ENCODE peak calls at places on chromosomes 13 and 19, in eight cellular contexts. R is body of pancreas, Q is spleen, X is heart left ventricle, O is Peyer's patch, U is transverse colon, H is uterus, I is sigmoid colon. M is an unnamed sample.

GRCh38 chr19:8302357-8302691 is 5.8 kb downstream of the CD320 start:
- DNase-seq in R (peak), Q (peak), X (peak), O (peak), U (no peak), H (peak), I (peak), M (peak)

GRCh38 chr13:41720839-41721561 is 239.9 kb downstream of the VWA8 start:
- DNase-seq in R (peak), Q (no peak), X (no peak), O (no peak), U (no peak), H (no peak), I (no peak), M (no peak)

GRCh38 chr13:50326746-50327145 is 311.5 kb downstream of the KCNRG start:
- DNase-seq in R (no peak), Q (no peak), X (no peak), O (no peak), U (no peak), H (no peak), I (no peak), M (no peak)

GRCh38 chr13:21330126-21330861 is 128.8 kb downstream of the ZDHHC20 start:
- DNase-seq in R (no peak), Q (no peak), X (no peak), O (no peak), U (no peak), H (no peak), I (no peak), M (no peak)

GRCh38 chr19:2051771-2052704 is 994 bp upstream of the MKNK2 start:
- DNase-seq in R (peak), Q (peak), X (peak), O (peak), U (peak), H (peak), I (peak), M (peak)

GRCh38 chr13:74115138-74115537 is 19.1 kb downstream of the KLF12 start:
- DNase-seq in R (no peak), Q (no peak), X (no peak), O (no peak), U (no peak), H (no peak), I (no peak), M (no peak)

GRCh38 chr19:2478324-2478755 is 2.4 kb downstream of the GADD45B start:
- DNase-seq in R (peak), Q (peak), X (peak), O (peak), U (peak), H (peak), I (peak), M (peak)

GRCh38 chr13:112962396-112962795 is 6.6 kb upstream of the MCF2L start:
- DNase-seq in R (no peak), Q (peak), X (no peak), O (no peak), U (peak), H (no peak), I (peak), M (no peak)

GRCh38 chr13:31044658-31045620 is 112.5 kb downstream of the TEX26 start:
- DNase-seq in R (no peak), Q (no peak), X (no peak), O (no peak), U (no peak), H (no peak), I (no peak), M (peak)

GRCh38 chr19:10971107-10971715 is 10.4 kb downstream of the SMARCA4 start:
- DNase-seq in R (no peak), Q (no peak), X (no peak), O (no peak), U (no peak), H (no peak), I (no peak), M (no peak)

GRCh38 chr13:25756916-25757315 is 294.9 kb downstream of the SHISA2 start:
- DNase-seq in R (no peak), Q (no peak), X (no peak), O (no peak), U (no peak), H (no peak), I (no peak), M (no peak)

GRCh38 chr13:20610006-20610405 is 43.0 kb downstream of the IFT88 start:
- DNase-seq in R (no peak), Q (no peak), X (no peak), O (no peak), U (no peak), H (no peak), I (no peak), M (no peak)

GRCh38 chr13:50812242-50812641 is 31.2 kb downstream of the DLEU7 start:
- DNase-seq in R (no peak), Q (no peak), X (no peak), O (no peak), U (no peak), H (no peak), I (no peak), M (no peak)

GRCh38 chr19:11399667-11400066 is 15.6 kb upstream of the EPOR start:
- DNase-seq in R (no peak), Q (no peak), X (no peak), O (no peak), U (no peak), H (no peak), I (no peak), M (no peak)

GRCh38 chr19:45597425-45598111 is 4.4 kb downstream of the GPR4 start:
- DNase-seq in R (no peak), Q (no peak), X (no peak), O (no peak), U (no peak), H (no peak), I (no peak), M (no peak)

GRCh38 chr19:33849551-33850147 is 53.0 kb downstream of the KCTD15 start:
- DNase-seq in R (no peak), Q (peak), X (no peak), O (no peak), U (no peak), H (no peak), I (no peak), M (peak)

GRCh38 chr19:41230067-41230857 is 11.2 kb downstream of the AXL start:
- DNase-seq in R (no peak), Q (no peak), X (no peak), O (no peak), U (no peak), H (no peak), I (no peak), M (no peak)

GRCh38 chr19:8310342-8311055 is 2.3 kb upstream of the CD320 start:
- DNase-seq in R (no peak), Q (peak), X (no peak), O (no peak), U (peak), H (peak), I (peak), M (no peak)

GRCh38 chr13:52091473-52091872 is 37.4 kb downstream of the NEK5 start:
- DNase-seq in R (no peak), Q (no peak), X (no peak), O (no peak), U (no peak), H (no peak), I (no peak), M (no peak)

GRCh38 chr19:19111967-19112580 is 26.2 kb downstream of the TMEM161A start:
- DNase-seq in R (no peak), Q (no peak), X (no peak), O (no peak), U (no peak), H (no peak), I (no peak), M (no peak)

GRCh38 chr13:21735621-21736401 is 64.9 kb downstream of the FGF9 start:
- DNase-seq in R (no peak), Q (no peak), X (peak), O (no peak), U (no peak), H (no peak), I (no peak), M (no peak)

GRCh38 chr19:51422053-51422448 is 4.6 kb upstream of the SIGLEC10 start:
- DNase-seq in R (peak), Q (peak), X (peak), O (peak), U (peak), H (no peak), I (peak), M (peak)

GRCh38 chr13:31767175-31767900 is 28.0 kb downstream of the RXFP2 start:
- DNase-seq in R (no peak), Q (no peak), X (no peak), O (no peak), U (no peak), H (no peak), I (no peak), M (peak)

GRCh38 chr13:60412909-60413616 is 16.0 kb downstream of the TDRD3 start:
- DNase-seq in R (no peak), Q (no peak), X (no peak), O (no peak), U (no peak), H (no peak), I (no peak), M (no peak)

GRCh38 chr19:3471954-3472655 is 8.2 kb downstream of the SMIM24 start:
- DNase-seq in R (no peak), Q (no peak), X (no peak), O (no peak), U (peak), H (no peak), I (no peak), M (no peak)

GRCh38 chr19:29893606-29894284 is 48.3 kb upstream of the URI1 start:
- DNase-seq in R (no peak), Q (no peak), X (no peak), O (no peak), U (no peak), H (no peak), I (peak), M (no peak)

GRCh38 chr13:51271008-51271407 is 48.8 kb downstream of the FAM124A start:
- DNase-seq in R (no peak), Q (no peak), X (no peak), O (no peak), U (no peak), H (no peak), I (no peak), M (no peak)

GRCh38 chr19:47353307-47353712 is 4.2 kb downstream of the DHX34 start:
- DNase-seq in R (peak), Q (no peak), X (peak), O (no peak), U (peak), H (no peak), I (no peak), M (no peak)

GRCh38 chr19:3404324-3405260 is 38.2 kb downstream of the NFIC start:
- DNase-seq in R (peak), Q (peak), X (peak), O (no peak), U (peak), H (peak), I (peak), M (peak)

GRCh38 chr19:31418692-31419430 is 69.6 kb upstream of the TSHZ3 start:
- DNase-seq in R (no peak), Q (no peak), X (no peak), O (no peak), U (no peak), H (no peak), I (no peak), M (no peak)

GRCh38 chr13:50444726-50445125 is 398.8 kb downstream of the DLEU7 start:
- DNase-seq in R (no peak), Q (no peak), X (no peak), O (no peak), U (no peak), H (no peak), I (no peak), M (no peak)

GRCh38 chr13:111291908-111292307 is 28.5 kb upstream of the TEX29 start:
- DNase-seq in R (no peak), Q (no peak), X (no peak), O (no peak), U (no peak), H (no peak), I (no peak), M (no peak)

DNA sequence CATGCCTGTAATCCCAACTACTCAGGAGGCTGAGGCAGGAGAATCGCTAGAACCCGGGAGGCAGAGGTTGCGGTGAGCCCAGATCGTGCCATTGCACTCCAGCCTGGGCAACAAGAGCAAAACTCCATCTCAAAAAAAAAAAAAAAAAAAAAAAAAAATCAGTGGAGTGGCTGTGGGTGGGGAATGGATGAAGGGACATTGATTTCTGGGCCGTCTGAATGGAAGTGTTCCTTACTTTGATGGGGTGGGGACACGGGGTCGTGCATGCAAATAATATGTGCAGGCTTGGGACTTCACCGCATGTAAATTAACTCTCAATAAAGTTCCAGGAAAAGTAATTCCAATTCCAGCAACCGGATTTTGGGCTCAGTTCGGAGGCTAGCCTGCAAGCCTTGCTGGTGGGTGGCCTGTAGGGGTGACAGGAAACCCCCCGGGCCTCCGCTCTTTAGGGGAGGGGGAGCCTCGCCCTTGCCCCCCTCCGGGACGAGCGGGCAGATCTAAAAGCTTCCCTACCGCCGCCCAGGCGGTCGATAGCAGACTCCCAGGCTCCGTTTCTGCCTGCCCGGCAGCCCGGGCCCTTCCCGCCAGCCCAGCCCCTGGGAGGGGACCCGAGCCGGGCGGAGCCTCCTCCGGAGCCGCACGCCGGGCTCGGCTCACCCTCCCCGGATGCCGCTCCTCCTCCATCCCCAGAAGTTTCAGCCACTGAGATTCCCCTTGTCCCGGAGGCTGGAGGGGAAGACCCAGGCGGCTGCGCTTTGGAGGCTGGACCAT is 48.0 kb upstream of the ADGRE5 start:
- DNase-seq in R (no peak), Q (no peak), X (peak), O (no peak), U (peak), H (no peak), I (no peak), M (no peak)
- TF ChIP-seq POLR2A in R (no peak), Q (no peak), X (no peak), O (no peak), U (no peak), H (no peak), I (no peak), M (no peak)

GRCh38 chr13:99996177-99996705 is 14.7 kb downstream of the ZIC2 start:
- DNase-seq in R (no peak), Q (no peak), X (no peak), O (no peak), U (no peak), H (no peak), I (no peak), M (no peak)

GRCh38 chr13:99998261-99998660 is 16.7 kb downstream of the ZIC2 start:
- DNase-seq in R (no peak), Q (no peak), X (no peak), O (no peak), U (no peak), H (no peak), I (no peak), M (no peak)

GRCh38 chr13:99995503-99996176 is 14.1 kb downstream of the ZIC2 start:
- DNase-seq in R (no peak), Q (no peak), X (no peak), O (no peak), U (no peak), H (no peak), I (no peak), M (no peak)

GRCh38 chr13:99995104-99995502 is 13.5 kb downstream of the ZIC2 start:
- DNase-seq in R (no peak), Q (no peak), X (no peak), O (no peak), U (no peak), H (no peak), I (no peak), M (no peak)

DNA sequence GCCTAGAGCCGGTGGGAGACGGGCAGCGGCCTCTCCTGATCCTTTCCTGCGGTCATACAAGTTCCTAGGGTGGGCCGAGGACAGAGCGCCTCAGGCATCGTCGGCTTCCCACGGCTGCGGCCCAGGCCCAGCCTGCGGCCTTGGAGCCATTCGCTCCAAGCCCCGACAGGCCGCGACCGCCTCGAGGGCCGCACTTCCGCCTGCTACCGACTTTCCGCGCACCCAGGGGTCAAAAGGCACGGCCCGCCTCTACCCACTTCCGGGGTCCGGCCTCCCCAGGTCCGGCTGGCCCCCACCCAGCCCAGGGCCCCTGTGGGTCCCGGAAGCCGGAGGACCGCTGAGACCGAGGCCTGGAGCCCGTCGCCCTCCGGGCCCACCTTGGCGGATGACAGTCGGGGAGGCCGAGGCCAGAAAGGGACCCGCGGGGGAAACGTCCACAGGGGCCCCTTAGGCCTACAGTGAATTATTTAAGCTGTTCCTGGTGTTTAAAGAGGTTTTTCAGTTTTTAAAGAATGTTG is 16.2 kb downstream of the ZIC2 start:
- DNase-seq in R (no peak), Q (no peak), X (no peak), O (no peak), U (no peak), H (no peak), I (no peak), M (peak)
- H3K4me3 ChIP-seq in R (no peak), Q (no peak), X (peak), O (no peak), U (no peak), H (no peak), I (no peak), M (no peak)

GRCh38 chr19:54245936-54246335 is 3.3 kb upstream of the LILRA6 start:
- DNase-seq in R (no peak), Q (no peak), X (no peak), O (no peak), U (no peak), H (no peak), I (no peak), M (no peak)

GRCh38 chr19:54247106-54247930 is 4.7 kb upstream of the LILRA6 start:
- DNase-seq in R (no peak), Q (no peak), X (no peak), O (no peak), U (no peak), H (no peak), I (no peak), M (no peak)

GRCh38 chr19:54252845-54253244 is 4.2 kb downstream of the LILRB5 start:
- DNase-seq in R (no peak), Q (no peak), X (no peak), O (no peak), U (no peak), H (no peak), I (peak), M (no peak)

GRCh38 chr19:54252243-54252642 is 4.8 kb downstream of the LILRB5 start:
- DNase-seq in R (no peak), Q (no peak), X (no peak), O (no peak), U (no peak), H (no peak), I (peak), M (no peak)

GRCh38 chr19:54248016-54248601 is 5.5 kb upstream of the LILRA6 start:
- DNase-seq in R (peak), Q (peak), X (peak), O (no peak), U (peak), H (no peak), I (peak), M (no peak)
- TF ChIP-seq POLR2A in R (no peak), Q (no peak), X (no peak), O (no peak), U (no peak), H (no peak), I (no peak), M (no peak)

GRCh38 chr13:24234200-24234915 is 73.8 kb downstream of the SPATA13 start:
- DNase-seq in R (no peak), Q (no peak), X (no peak), O (no peak), U (no peak), H (no peak), I (no peak), M (no peak)
- H3K4me3 ChIP-seq in R (no peak), Q (no peak), X (no peak), O (no peak), U (no peak), H (no peak), I (no peak), M (no peak)

GRCh38 chr19:35214766-35215422 is 13.6 kb downstream of the FAM187B start:
- DNase-seq in R (no peak), Q (no peak), X (no peak), O (no peak), U (no peak), H (no peak), I (no peak), M (no peak)

GRCh38 chr19:35213678-35214632 is 14.6 kb downstream of the FAM187B start:
- DNase-seq in R (peak), Q (peak), X (peak), O (peak), U (peak), H (peak), I (peak), M (peak)

GRCh38 chr19:35212241-35212640 is 16.3 kb downstream of the FAM187B start:
- DNase-seq in R (no peak), Q (peak), X (no peak), O (no peak), U (no peak), H (no peak), I (no peak), M (no peak)

GRCh38 chr19:35209646-35210045 is 18.9 kb downstream of the FAM187B start:
- DNase-seq in R (no peak), Q (no peak), X (no peak), O (no peak), U (no peak), H (no peak), I (no peak), M (no peak)

GRCh38 chr19:35211545-35212230 is 16.9 kb downstream of the FAM187B start:
- DNase-seq in R (peak), Q (peak), X (peak), O (peak), U (peak), H (peak), I (peak), M (peak)
- TF ChIP-seq POLR2A in R (no peak), Q (no peak), X (no peak), O (no peak), U (no peak), H (no peak), I (no peak), M (no peak)